ENCODE peak calls at places on chromosomes 6 and 20, in seven cellular contexts. I is GM12865, O is cardiac muscle cell, K is OCI-LY7, X is LNCaP clone FGC, Z is suprapubic skin, A is H9. S is an unnamed sample.

GRCh38 chr6:125812394-125813231 is 21.9 kb downstream of the NCOA7 start:
- DNase-seq in I (no peak), O (no peak), K (no peak), X (no peak), Z (no peak), A (no peak), S (no peak)

GRCh38 chr6:151592449-151593169 is 98.8 kb downstream of the CCDC170 start:
- DNase-seq in I (no peak), O (no peak), K (no peak), X (no peak), Z (no peak), A (no peak), S (no peak)

GRCh38 chr20:49712918-49713778 is 530 bp downstream of the B4GALT5 start:
- DNase-seq in I (peak), O (peak), K (peak), X (no peak), Z (peak), A (peak), S (peak)

GRCh38 chr6:6942826-6943225 is 164.9 kb upstream of the RREB1 start:
- DNase-seq in I (peak), O (no peak), K (no peak), X (no peak), Z (no peak), A (no peak), S (no peak)

GRCh38 chr20:10667560-10668167 is 6.1 kb downstream of the JAG1 start:
- DNase-seq in I (no peak), O (no peak), K (no peak), X (no peak), Z (no peak), A (no peak), S (no peak)

GRCh38 chr6:147870745-147871144 is 362.3 kb downstream of the SAMD5 start:
- DNase-seq in I (no peak), O (no peak), K (no peak), X (no peak), Z (no peak), A (no peak), S (no peak)

GRCh38 chr6:104862456-104862855 is 2.7 kb upstream of the HACE1 start:
- DNase-seq in I (no peak), O (no peak), K (no peak), X (no peak), Z (no peak), A (no peak), S (no peak)

GRCh38 chr6:4607026-4607704 is 169.0 kb upstream of the CDYL start:
- DNase-seq in I (peak), O (no peak), K (no peak), X (peak), Z (no peak), A (no peak), S (no peak)

GRCh38 chr20:63863798-63864544 is 1.1 kb upstream of the TPD52L2 start:
- DNase-seq in I (peak), O (peak), K (peak), X (peak), Z (peak), A (peak), S (no peak)

GRCh38 chr6:147852772-147853171 is 344.3 kb downstream of the SAMD5 start:
- DNase-seq in I (no peak), O (no peak), K (no peak), X (no peak), Z (no peak), A (no peak), S (no peak)

GRCh38 chr6:56725257-56725656 is 82.6 kb upstream of the DST start:
- DNase-seq in I (no peak), O (no peak), K (no peak), X (no peak), Z (no peak), A (no peak), S (no peak)

GRCh38 chr6:52635049-52635577 is 35.8 kb upstream of the TMEM14A start:
- DNase-seq in I (no peak), O (no peak), K (no peak), X (no peak), Z (no peak), A (no peak), S (no peak)

DNA sequence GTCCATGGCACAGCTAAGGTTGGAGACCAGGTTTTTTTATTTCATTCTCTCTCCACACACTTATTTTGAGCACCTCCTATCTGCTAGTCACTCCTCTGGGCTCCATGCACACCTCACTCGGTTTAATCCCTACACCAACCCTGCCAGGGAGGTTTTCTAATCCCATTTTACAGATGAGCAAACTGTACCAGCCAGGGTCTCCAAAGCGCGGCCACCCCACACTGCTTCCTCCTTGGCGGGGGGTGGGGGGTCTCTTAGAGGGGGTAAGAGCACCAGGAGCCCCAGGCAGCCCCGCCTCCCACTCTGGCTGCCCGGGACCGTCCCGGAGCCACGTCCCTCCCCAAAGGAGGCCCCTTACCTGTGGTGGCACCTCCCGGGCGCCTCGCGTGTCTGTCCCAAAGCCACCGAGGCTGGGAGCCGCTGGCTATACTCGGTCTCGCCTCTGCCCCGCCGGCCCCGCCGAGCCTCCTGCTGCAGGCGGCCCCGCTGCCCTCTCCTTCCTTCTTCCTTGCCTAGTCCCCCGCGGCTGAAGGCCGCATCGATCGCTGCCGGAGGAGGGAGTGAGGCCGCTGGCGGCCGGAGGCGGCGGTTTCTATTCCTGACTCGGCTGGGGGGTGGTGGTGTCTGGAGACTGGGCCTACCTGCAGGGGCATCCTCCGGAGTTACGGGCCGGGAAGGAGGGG is at the start of gene KCNS1:
- DNase-seq in I (no peak), O (peak), K (no peak), X (no peak), Z (peak), A (peak), S (peak)
- TF ChIP-seq CTCF in I (no peak), O (peak), K (no peak), X (no peak), Z (no peak), A (peak), S (no peak)

GRCh38 chr6:11930240-11930639 is 81.9 kb upstream of the HIVEP1 start:
- DNase-seq in I (no peak), O (no peak), K (no peak), X (no peak), Z (no peak), A (no peak), S (no peak)

GRCh38 chr6:11929451-11929850 is 82.7 kb upstream of the HIVEP1 start:
- DNase-seq in I (no peak), O (no peak), K (no peak), X (no peak), Z (no peak), A (no peak), S (no peak)

GRCh38 chr6:11931296-11932035 is 80.6 kb upstream of the HIVEP1 start:
- DNase-seq in I (no peak), O (no peak), K (no peak), X (no peak), Z (no peak), A (no peak), S (no peak)

GRCh38 chr6:11925805-11926204 is 86.3 kb upstream of the HIVEP1 start:
- DNase-seq in I (no peak), O (no peak), K (no peak), X (no peak), Z (no peak), A (no peak), S (no peak)

GRCh38 chr6:11926594-11927407 is 85.3 kb upstream of the HIVEP1 start:
- DNase-seq in I (no peak), O (no peak), K (no peak), X (no peak), Z (no peak), A (no peak), S (no peak)
- TF ChIP-seq CTCF in I (no peak), O (no peak), K (no peak), X (no peak), Z (no peak), A (no peak), S (no peak)

DNA sequence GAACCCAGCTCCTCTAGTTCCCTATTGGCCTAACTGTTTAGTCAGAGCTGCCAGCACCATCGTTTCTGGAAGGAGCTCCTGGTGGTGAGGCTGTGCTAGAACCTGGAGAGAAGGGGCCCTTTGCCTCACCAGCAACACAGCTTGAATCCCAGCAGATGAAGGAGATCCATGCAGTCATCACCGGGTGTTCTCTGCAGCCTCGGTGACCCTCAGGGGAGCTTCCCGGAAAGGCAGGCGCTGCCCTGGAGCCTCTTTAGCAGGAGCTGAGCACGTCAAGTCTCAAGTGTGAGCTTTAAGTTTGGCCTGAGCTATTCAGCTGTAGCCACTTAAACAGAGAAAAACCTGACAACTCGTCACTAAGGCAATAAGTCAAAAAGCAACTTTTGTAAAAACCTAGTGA is 181.2 kb upstream of the FOXQ1 start:
- DNase-seq in I (no peak), O (peak), K (no peak), X (no peak), Z (no peak), A (no peak), S (no peak)
- TF ChIP-seq CTCF in I (no peak), O (no peak), K (no peak), X (no peak), Z (no peak), A (no peak), S (no peak)

GRCh38 chr6:153980176-153980575 is 58.9 kb upstream of the OPRM1 start:
- DNase-seq in I (no peak), O (no peak), K (no peak), X (no peak), Z (no peak), A (no peak), S (no peak)

DNA sequence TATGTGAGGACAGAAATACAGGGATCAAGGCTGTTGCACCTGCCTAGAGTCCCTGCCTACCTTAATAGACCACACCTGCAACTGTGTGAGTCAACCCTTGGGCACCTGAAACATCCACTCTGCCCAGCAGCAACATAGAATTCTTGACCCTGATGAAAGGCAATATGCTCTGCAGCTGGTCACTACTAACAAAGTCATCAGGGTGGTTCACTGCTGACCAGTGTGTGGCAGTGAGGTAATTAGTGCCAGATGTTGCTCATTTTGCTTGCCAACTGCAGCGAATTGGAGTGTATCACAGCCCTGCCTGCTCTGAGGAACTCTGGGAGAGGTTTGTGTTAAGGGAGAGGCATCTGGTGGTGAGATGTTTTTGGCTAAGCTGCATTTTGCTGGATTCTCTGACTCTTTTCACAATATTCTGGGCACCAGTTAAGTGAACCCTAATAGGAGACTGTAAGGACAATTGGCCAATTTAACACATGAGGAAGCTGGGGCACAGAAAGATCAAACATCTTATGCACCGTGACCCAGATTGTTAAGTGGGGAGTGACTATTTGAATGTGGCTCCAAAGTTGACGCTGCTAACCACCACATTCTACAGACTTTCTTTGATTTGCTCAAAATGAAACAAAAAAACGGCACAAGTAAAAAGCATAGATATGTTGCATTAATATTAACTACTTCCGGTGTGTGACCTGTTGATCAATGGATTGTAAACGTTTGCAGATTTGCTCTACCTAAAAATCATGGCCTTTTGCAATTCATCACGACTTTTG is 61.9 kb upstream of the OPRM1 start:
- DNase-seq in I (peak), O (no peak), K (no peak), X (no peak), Z (no peak), A (no peak), S (no peak)
- TF ChIP-seq CTCF in I (no peak), O (no peak), K (no peak), X (no peak), Z (no peak), A (no peak), S (no peak)

DNA sequence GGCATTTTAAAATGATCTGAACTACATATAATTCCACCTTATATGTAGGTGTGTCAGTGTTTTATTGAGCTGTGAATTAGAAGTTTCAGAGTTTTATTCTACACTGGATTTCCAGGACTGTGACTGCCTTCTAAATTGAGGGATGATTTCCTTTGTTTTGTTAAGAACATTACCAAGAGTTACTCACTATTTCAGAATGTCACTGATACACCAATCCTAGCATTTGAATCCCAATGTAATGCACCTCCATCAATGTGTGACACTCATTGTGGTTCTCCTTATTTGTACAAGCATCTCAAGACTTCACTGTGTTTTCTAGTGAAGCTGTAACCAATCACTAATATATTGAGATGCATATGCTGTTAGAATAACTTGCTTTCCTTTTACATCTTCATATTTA is 86.8 kb downstream of the PLCB1 start:
- DNase-seq in I (no peak), O (no peak), K (no peak), X (no peak), Z (no peak), A (no peak), S (no peak)
- TF ChIP-seq CTCF in I (no peak), O (no peak), K (no peak), X (no peak), Z (no peak), A (no peak), S (no peak)

GRCh38 chr20:18380908-18381529 is 85.8 kb downstream of the DZANK1 start:
- DNase-seq in I (no peak), O (no peak), K (no peak), X (no peak), Z (no peak), A (peak), S (no peak)
- TF ChIP-seq CTCF in I (no peak), O (no peak), K (no peak), X (peak), Z (no peak), A (peak), S (no peak)

DNA sequence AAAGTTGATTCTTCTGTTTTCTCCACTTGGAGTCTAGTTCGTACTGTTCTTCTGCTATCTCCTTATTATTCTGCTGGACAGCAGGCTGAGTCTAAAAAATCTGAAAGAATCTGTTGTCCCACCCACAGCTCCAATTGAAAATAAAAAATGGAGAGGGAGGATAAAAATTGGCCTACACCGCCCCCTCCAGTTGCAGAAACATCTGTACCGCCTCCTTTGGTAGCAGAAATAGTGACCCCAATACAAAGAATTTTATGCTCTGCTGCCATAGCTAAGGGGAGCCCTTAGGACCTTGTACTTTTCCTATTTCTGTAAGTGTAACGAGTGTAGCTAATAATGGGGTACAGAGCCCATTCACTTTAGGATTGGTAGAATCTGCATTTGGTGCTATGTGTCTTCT is 4.9 kb upstream of the FKBP1A start:
- DNase-seq in I (no peak), O (no peak), K (no peak), X (no peak), Z (no peak), A (no peak), S (no peak)
- TF ChIP-seq CTCF in I (no peak), O (peak), K (peak), X (peak), Z (no peak), A (peak), S (no peak)

GRCh38 chr20:4282550-4282949 is 267.2 kb upstream of the RNF24 start:
- DNase-seq in I (no peak), O (no peak), K (no peak), X (no peak), Z (no peak), A (no peak), S (no peak)

GRCh38 chr20:4280731-4281130 is 265.4 kb upstream of the RNF24 start:
- DNase-seq in I (no peak), O (no peak), K (no peak), X (no peak), Z (no peak), A (no peak), S (no peak)

GRCh38 chr20:4281258-4282055 is 266.1 kb upstream of the RNF24 start:
- DNase-seq in I (no peak), O (no peak), K (no peak), X (no peak), Z (no peak), A (no peak), S (no peak)

GRCh38 chr20:4283011-4283410 is 267.7 kb upstream of the RNF24 start:
- DNase-seq in I (no peak), O (no peak), K (no peak), X (no peak), Z (no peak), A (no peak), S (no peak)
- TF ChIP-seq CTCF in I (no peak), O (no peak), K (no peak), X (no peak), Z (no peak), A (no peak), S (no peak)

S was measured in neural crest cell.